ENCODE peak calls at places on chromosomes 16 and 17, in five cellular contexts. C is H1, M is SW480, N is pancreas, B is T follicular helper cell. I is an unnamed sample.

GRCh38 chr16:26175944-26176343 is 484.2 kb downstream of the HS3ST4 start:
- DNase-seq in M (no peak), N (no peak), B (no peak), C (no peak), I (no peak)

GRCh38 chr17:82217530-82218204 is 5.0 kb upstream of the CCDC57 start:
- DNase-seq in N (peak; percentile 80), M (peak; percentile 85), C (no peak), B (no peak), I (no peak)

GRCh38 chr17:66903781-66904180 is 60.7 kb upstream of the CACNG4 start:
- DNase-seq in B (no peak), C (no peak), M (no peak), N (no peak), I (no peak)

GRCh38 chr16:70478912-70479341 is 24.5 kb downstream of the FCSK start:
- DNase-seq in N (no peak), B (no peak), C (no peak), M (no peak), I (no peak)

GRCh38 chr17:1485748-1486376 is 6.6 kb downstream of the MYO1C start:
- DNase-seq in N (peak; percentile 69), M (peak; percentile 60), C (peak; percentile 65), B (peak; percentile 54), I (peak; percentile 71)

GRCh38 chr17:45895304-45895968 is 1.1 kb downstream of the MAPT start:
- DNase-seq in C (peak; percentile 69), N (peak; percentile 24), M (peak; percentile 34), B (peak; percentile 26), I (peak; percentile 13)

GRCh38 chr16:84657229-84657837 is 9.0 kb downstream of the KLHL36 start:
- DNase-seq in B (no peak), M (no peak), N (no peak), C (no peak), I (no peak)

GRCh38 chr17:56881685-56882295 is 32.1 kb downstream of the TRIM25 start:
- DNase-seq in M (no peak), N (no peak), C (peak; percentile 14), B (no peak), I (no peak)

GRCh38 chr17:82065638-82066303 is at the start of gene DUS1L:
- DNase-seq in N (no peak), C (peak; percentile 85), B (peak; percentile 58), M (peak; percentile 19), I (peak; percentile 80)

GRCh38 chr17:66177048-66177447 is 14.9 kb downstream of the CEP112 start:
- DNase-seq in M (peak; percentile 22), B (no peak), C (no peak), N (no peak), I (no peak)

GRCh38 chr17:30095507-30096244 is 20.9 kb upstream of the NSRP1 start:
- DNase-seq in N (no peak), B (no peak), C (no peak), M (peak; percentile 63), I (no peak)

GRCh38 chr17:45310380-45311324 is 6.2 kb downstream of the MAP3K14 start:
- DNase-seq in M (no peak), N (peak; percentile 90), C (no peak), B (no peak), I (no peak)

GRCh38 chr17:7897773-7898172 is 9.2 kb downstream of the CHD3 start:
- DNase-seq in N (no peak), M (peak; percentile 54), B (no peak), C (no peak), I (peak; percentile 27)

GRCh38 chr16:69940676-69941075 is 10.5 kb upstream of the CLEC18A start:
- DNase-seq in B (no peak), M (no peak), N (no peak), C (no peak), I (no peak)

GRCh38 chr17:3318336-3318735 is 20.2 kb upstream of the OR3A1 start:
- DNase-seq in M (peak; percentile 15), B (no peak), N (no peak), C (no peak), I (no peak)

GRCh38 chr16:66946974-66947301 is 11.6 kb downstream of the CES2 start:
- DNase-seq in B (no peak), C (no peak), N (no peak), M (no peak), I (no peak)

GRCh38 chr17:7864995-7865650 is 7.3 kb downstream of the CYB5D1 start:
- DNase-seq in N (no peak), B (no peak), M (no peak), C (no peak), I (no peak)

GRCh38 chr17:61260061-61260797 is 139.4 kb upstream of the TBX2 start:
- DNase-seq in N (no peak), B (no peak), C (no peak), M (no peak), I (no peak)

GRCh38 chr17:78645421-78646295 is 68.5 kb upstream of the DNAH17 start:
- DNase-seq in C (no peak), B (peak; percentile 52), N (peak; percentile 76), M (no peak), I (peak; percentile 76)

GRCh38 chr16:79484237-79484636 is 116.3 kb downstream of the MAF start:
- DNase-seq in C (no peak), B (no peak), M (no peak), N (no peak), I (no peak)

GRCh38 chr16:77788196-77789084 is at the start of gene VAT1L:
- DNase-seq in C (peak; percentile 85), M (peak; percentile 8), N (peak; percentile 16), B (no peak), I (peak; percentile 34)

GRCh38 chr17:64777413-64778101 is 115.5 kb upstream of the SMURF2 start:
- DNase-seq in N (peak; percentile 54), C (no peak), B (no peak), M (no peak), I (no peak)

GRCh38 chr16:13697568-13697967 is 222.4 kb upstream of the ERCC4 start:
- DNase-seq in N (no peak), C (no peak), B (no peak), M (no peak), I (no peak)

GRCh38 chr16:74984194-74984669 is 691 bp downstream of the WDR59 start:
- DNase-seq in C (no peak), N (no peak), M (no peak), B (no peak), I (peak; percentile 46)

GRCh38 chr16:83335076-83335475 is 472.7 kb upstream of the HSBP1 start:
- DNase-seq in M (no peak), C (no peak), B (no peak), N (no peak), I (no peak)

GRCh38 chr17:80899402-80900268 is 92.0 kb upstream of the CHMP6 start:
- DNase-seq in N (no peak), B (peak; percentile 65), C (peak; percentile 88), M (peak; percentile 8), I (peak; percentile 92)

GRCh38 chr16:17067882-17068281 is 402.9 kb downstream of the XYLT1 start:
- DNase-seq in C (no peak), B (no peak), N (no peak), M (no peak), I (no peak)

GRCh38 chr16:69113216-69113615 is 7.8 kb downstream of the HAS3 start:
- DNase-seq in N (no peak), M (no peak), B (no peak), C (no peak), I (no peak)

GRCh38 chr17:44069974-44070454 is 521 bp upstream of the G6PC3 start:
- DNase-seq in B (no peak), N (no peak), C (no peak), M (peak; percentile 46), I (peak; percentile 20)

GRCh38 chr17:45299311-45299710 is 17.5 kb downstream of the MAP3K14 start:
- DNase-seq in N (no peak), C (no peak), B (no peak), M (no peak), I (no peak)

GRCh38 chr16:15856901-15857778 is at the start of gene MYH11:
- DNase-seq in B (no peak), C (peak; percentile 72), N (no peak), M (no peak), I (no peak)

GRCh38 chr17:30858556-30859250 is 26.9 kb downstream of the ATAD5 start:
- DNase-seq in M (no peak), N (no peak), B (no peak), C (no peak), I (no peak)

GRCh38 chr16:24748242-24748641 is 18.8 kb downstream of the TNRC6A start:
- DNase-seq in C (no peak), M (peak; percentile 32), B (no peak), N (no peak), I (no peak)

GRCh38 chr17:44219636-44220210 is at the start of gene UBTF:
- DNase-seq in C (peak; percentile 75), B (peak; percentile 65), N (peak; percentile 77), M (peak; percentile 70), I (peak; percentile 58)

GRCh38 chr17:8226536-8227237 is 16.3 kb upstream of the AURKB start:
- DNase-seq in N (peak; percentile 71), M (peak; percentile 94), B (no peak), C (peak; percentile 90), I (peak; percentile 79)

GRCh38 chr17:75637143-75637538 is 3.9 kb downstream of the SMIM5 start:
- DNase-seq in N (no peak), M (no peak), B (no peak), C (peak; percentile 45), I (no peak)

GRCh38 chr16:4531816-4532215 is 6.8 kb downstream of the CDIP1 start:
- DNase-seq in N (no peak), M (no peak), C (no peak), B (no peak), I (no peak)

GRCh38 chr16:89761304-89761922 is 40.1 kb downstream of the ZNF276 start:
- DNase-seq in M (no peak), B (no peak), N (no peak), C (no peak), I (no peak)

I was measured in activated CD4-positive, alpha-beta T cell treated with anti-CD3 and anti-CD28 coated beads for 48 hours.